ENCODE peak calls at places on chromosomes 6 and 20, in seven cellular contexts. Q, D, T, M, S, Z and O are unnamed samples.

GRCh38 chr20:1327241-1327653 is 1.7 kb downstream of the SDCBP2 start:
- DNase-seq in D (peak), T (peak), M (peak), S (peak), Q (no peak), Z (no peak), O (no peak)

GRCh38 chr6:85679445-85680123 is 36.9 kb upstream of the SYNCRIP start:
- DNase-seq in Q (no peak), S (no peak), T (no peak), M (peak), D (no peak), Z (no peak), O (no peak)

GRCh38 chr6:65728879-65729479 is 22.0 kb upstream of the EYS start:
- DNase-seq in Z (no peak), T (no peak), M (no peak), S (no peak), D (no peak), Q (no peak), O (no peak)

GRCh38 chr20:41249371-41249770 is 68.2 kb downstream of the ZHX3 start:
- DNase-seq in T (no peak), Z (peak), S (peak), M (peak), D (no peak), Q (no peak), O (peak)

GRCh38 chr6:107506145-107506544 is 16.2 kb downstream of the SOBP start:
- DNase-seq in D (no peak), T (no peak), Q (no peak), Z (no peak), S (no peak), M (no peak), O (no peak)

GRCh38 chr20:19688031-19688806 is 69.8 kb upstream of the RIN2 start:
- DNase-seq in M (peak), D (peak), S (peak), Q (peak), T (peak), Z (no peak), O (peak)

GRCh38 chr20:3204124-3204794 is at the start of gene DDRGK1:
- DNase-seq in D (peak), S (peak), Z (peak), M (peak), Q (peak), T (peak), O (peak)

GRCh38 chr6:19210849-19211590 is 626.1 kb upstream of the ID4 start:
- DNase-seq in Q (peak), D (peak), Z (peak), M (no peak), S (no peak), T (peak), O (no peak)

GRCh38 chr6:140747114-140747513 is 1372.7 kb upstream of the CITED2 start:
- DNase-seq in Z (no peak), D (no peak), S (no peak), M (no peak), T (no peak), Q (peak), O (no peak)

GRCh38 chr20:2349801-2350200 is 30.9 kb upstream of the TGM6 start:
- DNase-seq in S (no peak), Q (peak), D (no peak), Z (no peak), M (no peak), T (no peak), O (peak)

GRCh38 chr20:49318430-49319203 is 40.8 kb upstream of the ZNFX1 start:
- DNase-seq in T (peak), Z (no peak), D (peak), M (no peak), Q (peak), S (no peak), O (no peak)

GRCh38 chr6:107679457-107679856 is 144.7 kb downstream of the SCML4 start:
- DNase-seq in M (peak), T (no peak), D (peak), S (peak), Z (no peak), Q (peak), O (no peak)

GRCh38 chr6:101396552-101397173 is 3.2 kb downstream of the GRIK2 start:
- DNase-seq in S (peak), Z (peak), D (peak), M (peak), T (peak), Q (peak), O (peak)

GRCh38 chr6:134724653-134725340 is 225.1 kb downstream of the ALDH8A1 start:
- DNase-seq in M (peak), Q (no peak), D (no peak), T (no peak), S (peak), Z (no peak), O (peak)

GRCh38 chr6:6788394-6789020 is 200.0 kb downstream of the LY86 start:
- DNase-seq in Z (no peak), T (peak), Q (peak), S (no peak), M (no peak), D (no peak), O (no peak)

GRCh38 chr20:7022597-7022996 is 255.1 kb downstream of the BMP2 start:
- DNase-seq in D (no peak), Z (no peak), M (no peak), T (no peak), Q (no peak), S (no peak), O (no peak)

GRCh38 chr20:32707691-32708581 is 34.2 kb upstream of the C20orf203 start:
- DNase-seq in Z (no peak), M (peak), Q (no peak), S (peak), D (no peak), T (no peak), O (no peak)

GRCh38 chr6:157561929-157562810 is 181.2 kb downstream of the ZDHHC14 start:
- DNase-seq in Q (no peak), Z (no peak), M (no peak), T (peak), D (no peak), S (no peak), O (no peak)

GRCh38 chr6:2655844-2656433 is 94.8 kb downstream of the MYLK4 start:
- DNase-seq in Z (peak), D (no peak), Q (peak), T (no peak), M (no peak), S (no peak), O (no peak)

GRCh38 chr20:36084897-36085617 is 69.5 kb upstream of the EPB41L1 start:
- DNase-seq in T (no peak), Z (no peak), S (no peak), D (no peak), Q (no peak), M (peak), O (peak)

GRCh38 chr6:159819098-159819497 is 19.0 kb downstream of the PNLDC1 start:
- DNase-seq in M (no peak), Q (no peak), Z (no peak), D (no peak), T (no peak), S (no peak), O (no peak)
- H3K23ac ChIP-seq in M (no peak), Q (no peak), Z (peak), D (no peak), T (no peak), S (no peak), O (no peak)

DNA sequence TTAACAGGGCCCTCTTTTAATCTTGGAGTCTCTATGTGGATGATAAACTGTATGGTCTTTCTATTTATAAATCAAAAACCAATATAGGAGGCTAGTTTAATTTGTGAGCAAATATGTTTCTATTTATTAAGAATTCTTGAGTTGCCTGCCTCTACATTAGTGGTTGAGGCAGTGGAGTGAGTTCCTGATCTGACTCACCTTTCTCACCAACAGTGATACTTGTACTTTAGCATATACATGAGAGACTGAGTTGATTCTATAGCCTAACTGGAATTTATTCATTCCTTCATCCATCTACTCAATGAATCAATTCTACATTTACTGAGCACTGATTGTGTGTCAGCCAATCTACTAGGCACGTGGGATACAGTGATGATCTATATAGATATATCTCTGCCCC is 126.9 kb downstream of the TRMT11 start:
- DNase-seq in Q (no peak), T (no peak), S (no peak), D (no peak), M (no peak), Z (no peak), O (no peak)
- H3K23ac ChIP-seq in Q (no peak), T (no peak), S (no peak), D (no peak), M (no peak), Z (no peak), O (no peak)

GRCh38 chr6:163588211-163588919 is 173.8 kb downstream of the QKI start:
- DNase-seq in S (peak), Z (no peak), D (no peak), M (peak), T (no peak), Q (no peak), O (no peak)

GRCh38 chr6:163583558-163583957 is 169.0 kb downstream of the QKI start:
- DNase-seq in Q (peak), D (no peak), T (no peak), Z (no peak), S (no peak), M (no peak), O (peak)

GRCh38 chr6:163589401-163589800 is 174.9 kb downstream of the QKI start:
- DNase-seq in T (no peak), Z (no peak), S (no peak), D (no peak), M (no peak), Q (no peak), O (no peak)

GRCh38 chr6:163586888-163587287 is 172.4 kb downstream of the QKI start:
- DNase-seq in Q (no peak), S (no peak), M (no peak), Z (no peak), T (no peak), D (no peak), O (no peak)

DNA sequence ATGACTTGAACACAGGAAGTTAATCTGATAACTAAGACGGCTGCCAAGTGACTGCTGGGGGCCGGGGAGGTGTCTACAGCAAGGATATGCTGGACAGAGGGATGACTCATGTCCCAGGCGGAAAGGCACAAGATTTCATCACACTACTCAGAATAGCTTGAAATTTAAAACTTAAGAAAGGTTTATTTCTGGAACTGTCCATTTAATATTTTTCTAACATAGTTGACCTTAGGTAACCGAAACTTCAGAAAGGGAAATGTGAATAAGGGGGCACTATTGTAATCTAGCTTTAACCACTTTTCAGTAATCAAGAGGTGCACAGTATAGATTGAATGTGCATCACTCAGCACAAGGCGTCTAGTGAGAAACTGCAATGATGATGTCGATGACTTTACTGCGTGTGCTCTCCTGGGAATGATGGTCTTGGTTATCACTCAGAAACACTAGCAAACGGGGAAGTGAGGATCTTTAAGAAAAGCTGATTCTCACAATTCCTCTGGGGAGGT is 171.5 kb downstream of the QKI start:
- DNase-seq in D (no peak), Q (peak), M (peak), S (peak), Z (no peak), T (no peak), O (peak)
- H3K23ac ChIP-seq in D (no peak), Q (no peak), M (no peak), S (peak), Z (no peak), T (no peak), O (no peak)

GRCh38 chr6:41600499-41601247 is 37.6 kb upstream of the MDFI start:
- DNase-seq in M (no peak), Q (no peak), D (no peak), Z (no peak), T (no peak), S (no peak), O (no peak)
- H3K23ac ChIP-seq in M (no peak), Q (no peak), D (no peak), Z (no peak), T (no peak), S (no peak), O (no peak)

GRCh38 chr20:56843817-56844216 is 214.7 kb downstream of the TFAP2C start:
- DNase-seq in M (no peak), S (no peak), Z (no peak), Q (peak), D (peak), T (no peak), O (no peak)
- H3K23ac ChIP-seq in M (no peak), S (no peak), Z (no peak), Q (no peak), D (no peak), T (no peak), O (no peak)